ENCODE peak calls at places on chromosomes 6 and 20, in five cellular contexts. One of them, this sample, is unnamed.

GRCh38 chr6:35664945-35665344 is 23.8 kb downstream of the FKBP5 start:
- DNase-seq in NT2/D1: no peak
- DNase-seq in CD8-positive, alpha-beta T cell: no peak
- DNase-seq in GM23248: peak; percentile 35
- DNase-seq in CD4-positive, alpha-beta T cell: no peak
- DNase-seq in this sample: no peak

GRCh38 chr6:135451617-135452190 is 45.8 kb downstream of the AHI1 start:
- DNase-seq in CD4-positive, alpha-beta T cell: no peak
- DNase-seq in GM23248: peak; percentile 56
- DNase-seq in CD8-positive, alpha-beta T cell: no peak
- DNase-seq in NT2/D1: peak; percentile 2
- DNase-seq in this sample: no peak

GRCh38 chr6:90446164-90446563 is 140.7 kb downstream of the MAP3K7 start:
- DNase-seq in NT2/D1: no peak
- DNase-seq in CD4-positive, alpha-beta T cell: no peak
- DNase-seq in GM23248: no peak
- DNase-seq in CD8-positive, alpha-beta T cell: no peak
- DNase-seq in this sample: no peak

GRCh38 chr20:60115452-60115851 is 157.2 kb downstream of the CDH26 start:
- DNase-seq in CD8-positive, alpha-beta T cell: no peak
- DNase-seq in CD4-positive, alpha-beta T cell: no peak
- DNase-seq in GM23248: no peak
- DNase-seq in NT2/D1: no peak
- DNase-seq in this sample: no peak

GRCh38 chr6:142856857-142857608 is 87.9 kb downstream of the HIVEP2 start:
- DNase-seq in CD8-positive, alpha-beta T cell: no peak
- DNase-seq in CD4-positive, alpha-beta T cell: peak; percentile 25
- DNase-seq in GM23248: no peak
- DNase-seq in NT2/D1: no peak
- DNase-seq in this sample: no peak

GRCh38 chr6:91098006-91098405 is 511.1 kb upstream of the MAP3K7 start:
- DNase-seq in CD4-positive, alpha-beta T cell: no peak
- DNase-seq in NT2/D1: no peak
- DNase-seq in CD8-positive, alpha-beta T cell: no peak
- DNase-seq in GM23248: no peak
- DNase-seq in this sample: no peak

GRCh38 chr6:96276326-96276725 is 245.3 kb upstream of the UFL1 start:
- DNase-seq in CD4-positive, alpha-beta T cell: no peak
- DNase-seq in NT2/D1: no peak
- DNase-seq in CD8-positive, alpha-beta T cell: no peak
- DNase-seq in GM23248: no peak
- DNase-seq in this sample: no peak

GRCh38 chr20:22402990-22403859 is 181.1 kb downstream of the FOXA2 start:
- DNase-seq in NT2/D1: no peak
- DNase-seq in CD4-positive, alpha-beta T cell: no peak
- DNase-seq in CD8-positive, alpha-beta T cell: no peak
- DNase-seq in GM23248: peak; percentile 13
- DNase-seq in this sample: no peak

GRCh38 chr20:44738779-44739477 is 6.7 kb upstream of the KCNK15 start:
- DNase-seq in CD4-positive, alpha-beta T cell: no peak
- DNase-seq in CD8-positive, alpha-beta T cell: no peak
- DNase-seq in GM23248: peak; percentile 85
- DNase-seq in NT2/D1: peak; percentile 64
- DNase-seq in this sample: no peak

GRCh38 chr6:40874495-40874894 is 164.5 kb downstream of the UNC5CL start:
- DNase-seq in CD4-positive, alpha-beta T cell: no peak
- DNase-seq in CD8-positive, alpha-beta T cell: no peak
- DNase-seq in NT2/D1: peak; percentile 9
- DNase-seq in GM23248: no peak
- DNase-seq in this sample: no peak

GRCh38 chr6:132912273-132912672 is 97.9 kb downstream of the RPS12 start:
- DNase-seq in CD8-positive, alpha-beta T cell: no peak
- DNase-seq in CD4-positive, alpha-beta T cell: no peak
- DNase-seq in GM23248: no peak
- DNase-seq in NT2/D1: no peak
- DNase-seq in this sample: no peak

GRCh38 chr6:149150999-149151398 is 166.5 kb upstream of the TAB2 start:
- DNase-seq in GM23248: peak; percentile 10
- DNase-seq in CD4-positive, alpha-beta T cell: no peak
- DNase-seq in CD8-positive, alpha-beta T cell: no peak
- DNase-seq in NT2/D1: no peak
- DNase-seq in this sample: no peak

GRCh38 chr6:33770116-33770832 is 18.7 kb downstream of the LEMD2 start:
- DNase-seq in CD4-positive, alpha-beta T cell: no peak
- DNase-seq in CD8-positive, alpha-beta T cell: no peak
- DNase-seq in NT2/D1: no peak
- DNase-seq in GM23248: peak; percentile 37
- DNase-seq in this sample: no peak

GRCh38 chr6:156618600-156619205 is 158.5 kb upstream of the ARID1B start:
- DNase-seq in NT2/D1: no peak
- DNase-seq in CD8-positive, alpha-beta T cell: no peak
- DNase-seq in CD4-positive, alpha-beta T cell: no peak
- DNase-seq in GM23248: no peak
- DNase-seq in this sample: no peak

GRCh38 chr20:24871429-24872213 is 77.4 kb upstream of the CST7 start:
- DNase-seq in GM23248: no peak
- DNase-seq in NT2/D1: no peak
- DNase-seq in CD4-positive, alpha-beta T cell: no peak
- DNase-seq in CD8-positive, alpha-beta T cell: no peak
- DNase-seq in this sample: no peak

GRCh38 chr6:84410377-84410776 is 182.9 kb upstream of the CEP162 start:
- DNase-seq in GM23248: no peak
- DNase-seq in CD4-positive, alpha-beta T cell: no peak
- DNase-seq in CD8-positive, alpha-beta T cell: no peak
- DNase-seq in NT2/D1: no peak
- DNase-seq in this sample: no peak

GRCh38 chr6:111957623-111958315 is 84.5 kb upstream of the FYN start:
- DNase-seq in CD8-positive, alpha-beta T cell: no peak
- DNase-seq in NT2/D1: no peak
- DNase-seq in CD4-positive, alpha-beta T cell: no peak
- DNase-seq in GM23248: no peak
- DNase-seq in this sample: no peak

GRCh38 chr6:422423-423061 is 31.0 kb downstream of the IRF4 start:
- DNase-seq in GM23248: peak; percentile 95
- DNase-seq in NT2/D1: no peak
- DNase-seq in CD4-positive, alpha-beta T cell: no peak
- DNase-seq in CD8-positive, alpha-beta T cell: no peak
- DNase-seq in this sample: no peak

GRCh38 chr6:129351807-129352206 is 358.2 kb downstream of the ARHGAP18 start:
- DNase-seq in GM23248: no peak
- DNase-seq in NT2/D1: no peak
- DNase-seq in CD4-positive, alpha-beta T cell: no peak
- DNase-seq in CD8-positive, alpha-beta T cell: no peak
- DNase-seq in this sample: no peak

GRCh38 chr6:140376209-140376608 is 1001.8 kb upstream of the CITED2 start:
- DNase-seq in NT2/D1: no peak
- DNase-seq in CD4-positive, alpha-beta T cell: no peak
- DNase-seq in GM23248: no peak
- DNase-seq in CD8-positive, alpha-beta T cell: no peak
- DNase-seq in this sample: no peak

GRCh38 chr20:25195014-25195961 is at the start of gene ENTPD6:
- DNase-seq in NT2/D1: peak; percentile 36
- DNase-seq in CD4-positive, alpha-beta T cell: peak; percentile 90
- DNase-seq in GM23248: peak; percentile 93
- DNase-seq in CD8-positive, alpha-beta T cell: peak; percentile 86
- DNase-seq in this sample: peak; percentile 94

GRCh38 chr20:29408034-29408695 is 1849.3 kb upstream of the DEFB115 start:
- DNase-seq in GM23248: no peak
- DNase-seq in CD4-positive, alpha-beta T cell: no peak
- DNase-seq in CD8-positive, alpha-beta T cell: no peak
- DNase-seq in NT2/D1: no peak
- DNase-seq in this sample: no peak
- H3K9me3 ChIP-seq in GM23248: no peaks in the 10 kb centered on the region
- H3K9me3 ChIP-seq in CD4-positive, alpha-beta T cell: peaks cover 4% of the 10 kb centered on the region
- H3K9me3 ChIP-seq in CD8-positive, alpha-beta T cell: no peaks in the 10 kb centered on the region
- H3K9me3 ChIP-seq in NT2/D1: no peaks in the 10 kb centered on the region
- H3K9me3 ChIP-seq in this sample: no peaks in the 10 kb centered on the region

GRCh38 chr6:145787688-145788087 is 26.9 kb downstream of the FBXO30 start:
- DNase-seq in CD8-positive, alpha-beta T cell: no peak
- DNase-seq in CD4-positive, alpha-beta T cell: no peak
- DNase-seq in NT2/D1: no peak
- DNase-seq in GM23248: no peak
- DNase-seq in this sample: no peak

GRCh38 chr6:145784683-145785082 is 29.9 kb downstream of the FBXO30 start:
- DNase-seq in NT2/D1: no peak
- DNase-seq in CD4-positive, alpha-beta T cell: no peak
- DNase-seq in GM23248: no peak
- DNase-seq in CD8-positive, alpha-beta T cell: no peak
- DNase-seq in this sample: no peak

GRCh38 chr6:145783796-145784195 is 30.8 kb downstream of the FBXO30 start:
- DNase-seq in CD4-positive, alpha-beta T cell: no peak
- DNase-seq in CD8-positive, alpha-beta T cell: no peak
- DNase-seq in NT2/D1: no peak
- DNase-seq in GM23248: no peak
- DNase-seq in this sample: no peak

GRCh38 chr6:145789443-145789842 is 25.2 kb downstream of the FBXO30 start:
- DNase-seq in NT2/D1: no peak
- DNase-seq in CD4-positive, alpha-beta T cell: no peak
- DNase-seq in CD8-positive, alpha-beta T cell: no peak
- DNase-seq in GM23248: no peak
- DNase-seq in this sample: no peak
- H3K9me3 ChIP-seq in NT2/D1: no peaks in the 10 kb centered on the region
- H3K9me3 ChIP-seq in CD4-positive, alpha-beta T cell: peaks cover 3% of the 10 kb centered on the region
- H3K9me3 ChIP-seq in CD8-positive, alpha-beta T cell: no peaks in the 10 kb centered on the region
- H3K9me3 ChIP-seq in GM23248: no peaks in the 10 kb centered on the region
- H3K9me3 ChIP-seq in this sample: no peaks in the 10 kb centered on the region

DNA sequence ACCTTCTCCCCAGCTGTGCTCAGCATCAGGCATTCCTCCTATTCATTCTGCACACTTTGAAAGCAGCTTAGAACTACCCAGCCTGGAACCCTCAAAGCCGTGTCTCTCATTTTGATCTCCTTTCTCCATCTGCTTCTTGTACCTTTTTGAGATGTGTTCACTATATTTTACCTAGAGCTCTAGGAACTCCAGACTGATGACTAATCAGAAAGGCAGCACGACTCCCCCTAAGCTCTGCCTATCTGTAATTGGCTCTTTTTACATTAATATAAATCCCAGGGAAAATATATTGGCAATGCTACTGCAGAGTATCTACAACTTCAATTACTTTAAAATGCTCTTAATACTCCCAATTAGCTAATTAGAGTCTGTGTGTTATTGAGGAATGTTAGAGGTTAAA is 671.5 kb downstream of the CBLN4 start:
- DNase-seq in CD4-positive, alpha-beta T cell: no peak
- DNase-seq in CD8-positive, alpha-beta T cell: no peak
- DNase-seq in NT2/D1: no peak
- DNase-seq in GM23248: no peak
- DNase-seq in this sample: no peak
- H3K9me3 ChIP-seq in CD4-positive, alpha-beta T cell: no peaks in the 10 kb centered on the region
- H3K9me3 ChIP-seq in CD8-positive, alpha-beta T cell: no peaks in the 10 kb centered on the region
- H3K9me3 ChIP-seq in NT2/D1: no peaks in the 10 kb centered on the region
- H3K9me3 ChIP-seq in GM23248: no peaks in the 10 kb centered on the region
- H3K9me3 ChIP-seq in this sample: peaks cover 5% of the 10 kb centered on the region

DNA sequence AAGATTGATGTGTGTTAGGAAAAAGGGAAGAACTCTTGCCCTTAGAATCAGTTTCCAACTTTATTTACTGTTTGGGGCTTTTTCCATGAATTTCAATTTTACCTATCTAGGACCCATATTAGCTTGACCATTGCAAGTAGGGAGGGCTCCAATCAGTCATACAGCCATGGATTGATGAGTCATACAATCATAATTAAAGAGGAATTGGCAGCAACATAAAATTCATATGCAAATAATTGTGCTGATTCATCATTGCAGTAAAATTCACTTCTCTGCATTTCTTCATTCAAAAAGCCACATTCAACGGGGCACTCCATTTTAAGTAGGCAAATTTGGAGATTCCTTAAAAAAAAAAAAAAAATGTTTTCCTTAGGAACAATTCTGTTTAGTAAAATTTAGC is 1016.4 kb downstream of the KIF16B start:
- DNase-seq in GM23248: no peak
- DNase-seq in NT2/D1: no peak
- DNase-seq in CD8-positive, alpha-beta T cell: no peak
- DNase-seq in CD4-positive, alpha-beta T cell: no peak
- DNase-seq in this sample: no peak
- H3K9me3 ChIP-seq in GM23248: no peaks in the 10 kb centered on the region
- H3K9me3 ChIP-seq in NT2/D1: peaks cover 20% of the 10 kb centered on the region
- H3K9me3 ChIP-seq in CD8-positive, alpha-beta T cell: no peaks in the 10 kb centered on the region
- H3K9me3 ChIP-seq in CD4-positive, alpha-beta T cell: peaks cover 22% of the 10 kb centered on the region
- H3K9me3 ChIP-seq in this sample: no peaks in the 10 kb centered on the region

GRCh38 chr20:30485331-30486102 is 771.9 kb upstream of the DEFB115 start:
- DNase-seq in CD4-positive, alpha-beta T cell: no peak
- DNase-seq in GM23248: no peak
- DNase-seq in NT2/D1: no peak
- DNase-seq in CD8-positive, alpha-beta T cell: no peak
- DNase-seq in this sample: no peak
- H3K9me3 ChIP-seq in CD4-positive, alpha-beta T cell: peaks cover 4% of the 10 kb centered on the region
- H3K9me3 ChIP-seq in GM23248: no peaks in the 10 kb centered on the region
- H3K9me3 ChIP-seq in NT2/D1: no peaks in the 10 kb centered on the region
- H3K9me3 ChIP-seq in CD8-positive, alpha-beta T cell: no peaks in the 10 kb centered on the region
- H3K9me3 ChIP-seq in this sample: no peaks in the 10 kb centered on the region

GRCh38 chr6:88662653-88663174 is 300.7 kb downstream of the RNGTT start:
- DNase-seq in CD8-positive, alpha-beta T cell: no peak
- DNase-seq in CD4-positive, alpha-beta T cell: no peak
- DNase-seq in NT2/D1: no peak
- DNase-seq in GM23248: no peak
- DNase-seq in this sample: no peak

GRCh38 chr6:88666906-88667305 is 296.5 kb downstream of the RNGTT start:
- DNase-seq in NT2/D1: peak; percentile 5
- DNase-seq in CD8-positive, alpha-beta T cell: no peak
- DNase-seq in GM23248: no peak
- DNase-seq in CD4-positive, alpha-beta T cell: no peak
- DNase-seq in this sample: no peak

GRCh38 chr6:88663801-88664200 is 299.6 kb downstream of the RNGTT start:
- DNase-seq in CD4-positive, alpha-beta T cell: no peak
- DNase-seq in CD8-positive, alpha-beta T cell: no peak
- DNase-seq in NT2/D1: no peak
- DNase-seq in GM23248: no peak
- DNase-seq in this sample: no peak

GRCh38 chr6:88662163-88662580 is 301.2 kb downstream of the RNGTT start:
- DNase-seq in CD8-positive, alpha-beta T cell: no peak
- DNase-seq in GM23248: no peak
- DNase-seq in CD4-positive, alpha-beta T cell: no peak
- DNase-seq in NT2/D1: no peak
- DNase-seq in this sample: no peak

GRCh38 chr6:88665131-88665530 is 298.3 kb downstream of the RNGTT start:
- DNase-seq in CD4-positive, alpha-beta T cell: no peak
- DNase-seq in CD8-positive, alpha-beta T cell: no peak
- DNase-seq in NT2/D1: no peak
- DNase-seq in GM23248: no peak
- DNase-seq in this sample: no peak
- H3K9me3 ChIP-seq in CD4-positive, alpha-beta T cell: peaks cover 44% of the 10 kb centered on the region
- H3K9me3 ChIP-seq in CD8-positive, alpha-beta T cell: peaks cover 3% of the 10 kb centered on the region
- H3K9me3 ChIP-seq in NT2/D1: peaks cover 7% of the 10 kb centered on the region
- H3K9me3 ChIP-seq in GM23248: no peaks in the 10 kb centered on the region
- H3K9me3 ChIP-seq in this sample: peaks cover 6% of the 10 kb centered on the region

GRCh38 chr6:168717491-168717890 is 276.5 kb downstream of the SMOC2 start:
- DNase-seq in GM23248: no peak
- DNase-seq in CD8-positive, alpha-beta T cell: no peak
- DNase-seq in CD4-positive, alpha-beta T cell: no peak
- DNase-seq in NT2/D1: no peak
- DNase-seq in this sample: no peak
- H3K9me3 ChIP-seq in GM23248: no peaks in the 10 kb centered on the region
- H3K9me3 ChIP-seq in CD8-positive, alpha-beta T cell: no peaks in the 10 kb centered on the region
- H3K9me3 ChIP-seq in CD4-positive, alpha-beta T cell: no peaks in the 10 kb centered on the region
- H3K9me3 ChIP-seq in NT2/D1: peaks cover 36% of the 10 kb centered on the region
- H3K9me3 ChIP-seq in this sample: no peaks in the 10 kb centered on the region

This sample was measured in T-helper 17 cell.